ENCODE peak calls at places on chromosomes 12 and 14, in eight cellular contexts. One of them, this sample, is unnamed.

GRCh38 chr12:78120866-78121590 is 290.3 kb downstream of the NAV3 start:
- DNase-seq in lung: no peak
- DNase-seq in psoas muscle: no peak
- DNase-seq in OCI-LY7: peak; percentile 54
- DNase-seq in AG09309: no peak
- DNase-seq in GM12865: peak; percentile 39
- DNase-seq in thoracic aorta: no peak
- DNase-seq in effector memory CD4-positive, alpha-beta T cell: no peak
- DNase-seq in this sample: peak; percentile 69

GRCh38 chr12:44889162-44889561 is 13.0 kb upstream of the NELL2 start:
- DNase-seq in lung: no peak
- DNase-seq in psoas muscle: no peak
- DNase-seq in OCI-LY7: no peak
- DNase-seq in AG09309: no peak
- DNase-seq in GM12865: no peak
- DNase-seq in thoracic aorta: no peak
- DNase-seq in effector memory CD4-positive, alpha-beta T cell: no peak
- DNase-seq in this sample: no peak

GRCh38 chr14:94685681-94686485 is 73.7 kb downstream of the SERPINA3 start:
- DNase-seq in lung: no peak
- DNase-seq in psoas muscle: no peak
- DNase-seq in OCI-LY7: no peak
- DNase-seq in AG09309: no peak
- DNase-seq in GM12865: no peak
- DNase-seq in thoracic aorta: no peak
- DNase-seq in effector memory CD4-positive, alpha-beta T cell: no peak
- DNase-seq in this sample: no peak

GRCh38 chr14:103839569-103839968 is 7.8 kb downstream of the PPP1R13B start:
- DNase-seq in lung: no peak
- DNase-seq in psoas muscle: no peak
- DNase-seq in OCI-LY7: no peak
- DNase-seq in AG09309: no peak
- DNase-seq in GM12865: no peak
- DNase-seq in thoracic aorta: no peak
- DNase-seq in effector memory CD4-positive, alpha-beta T cell: no peak
- DNase-seq in this sample: no peak

GRCh38 chr12:123384318-123384993 is 524 bp downstream of the KMT5A start:
- DNase-seq in lung: no peak
- DNase-seq in psoas muscle: peak; percentile 59
- DNase-seq in OCI-LY7: peak; percentile 19
- DNase-seq in AG09309: no peak
- DNase-seq in GM12865: peak; percentile 38
- DNase-seq in thoracic aorta: no peak
- DNase-seq in effector memory CD4-positive, alpha-beta T cell: no peak
- DNase-seq in this sample: peak; percentile 32

GRCh38 chr14:57709909-57710308 is 156.0 kb downstream of the SLC35F4 start:
- DNase-seq in lung: no peak
- DNase-seq in psoas muscle: no peak
- DNase-seq in OCI-LY7: no peak
- DNase-seq in AG09309: no peak
- DNase-seq in GM12865: no peak
- DNase-seq in thoracic aorta: no peak
- DNase-seq in effector memory CD4-positive, alpha-beta T cell: no peak
- DNase-seq in this sample: no peak

GRCh38 chr12:52055781-52056711 is 4.8 kb downstream of the NR4A1 start:
- DNase-seq in lung: no peak
- DNase-seq in psoas muscle: no peak
- DNase-seq in OCI-LY7: no peak
- DNase-seq in AG09309: no peak
- DNase-seq in GM12865: no peak
- DNase-seq in thoracic aorta: no peak
- DNase-seq in effector memory CD4-positive, alpha-beta T cell: no peak
- DNase-seq in this sample: no peak

GRCh38 chr12:39401459-39401858 is 41.5 kb downstream of the KIF21A start:
- DNase-seq in lung: no peak
- DNase-seq in psoas muscle: no peak
- DNase-seq in OCI-LY7: no peak
- DNase-seq in AG09309: no peak
- DNase-seq in GM12865: no peak
- DNase-seq in thoracic aorta: no peak
- DNase-seq in effector memory CD4-positive, alpha-beta T cell: no peak
- DNase-seq in this sample: no peak

GRCh38 chr14:90630407-90630806 is 185.8 kb downstream of the TTC7B start:
- DNase-seq in lung: peak; percentile 63
- DNase-seq in psoas muscle: no peak
- DNase-seq in OCI-LY7: no peak
- DNase-seq in AG09309: no peak
- DNase-seq in GM12865: peak; percentile 11
- DNase-seq in thoracic aorta: no peak
- DNase-seq in effector memory CD4-positive, alpha-beta T cell: no peak
- DNase-seq in this sample: peak; percentile 38

GRCh38 chr12:46386877-46387629 is 14.5 kb upstream of the SLC38A2 start:
- DNase-seq in lung: no peak
- DNase-seq in psoas muscle: no peak
- DNase-seq in OCI-LY7: peak; percentile 74
- DNase-seq in AG09309: no peak
- DNase-seq in GM12865: peak; percentile 84
- DNase-seq in thoracic aorta: no peak
- DNase-seq in effector memory CD4-positive, alpha-beta T cell: no peak
- DNase-seq in this sample: no peak

GRCh38 chr12:93536766-93537515 is 35.5 kb upstream of the SOCS2 start:
- DNase-seq in lung: peak; percentile 4
- DNase-seq in psoas muscle: no peak
- DNase-seq in OCI-LY7: peak; percentile 73
- DNase-seq in AG09309: no peak
- DNase-seq in GM12865: peak; percentile 52
- DNase-seq in thoracic aorta: no peak
- DNase-seq in effector memory CD4-positive, alpha-beta T cell: no peak
- DNase-seq in this sample: no peak

GRCh38 chr12:111597731-111598636 is 1.1 kb downstream of the ATXN2 start:
- DNase-seq in lung: peak; percentile 51
- DNase-seq in psoas muscle: peak; percentile 69
- DNase-seq in OCI-LY7: peak; percentile 34
- DNase-seq in AG09309: no peak
- DNase-seq in GM12865: peak; percentile 44
- DNase-seq in thoracic aorta: no peak
- DNase-seq in effector memory CD4-positive, alpha-beta T cell: peak; percentile 5
- DNase-seq in this sample: peak; percentile 35

GRCh38 chr12:62654558-62655241 is 188.1 kb downstream of the MON2 start:
- DNase-seq in lung: no peak
- DNase-seq in psoas muscle: no peak
- DNase-seq in OCI-LY7: no peak
- DNase-seq in AG09309: no peak
- DNase-seq in GM12865: no peak
- DNase-seq in thoracic aorta: no peak
- DNase-seq in effector memory CD4-positive, alpha-beta T cell: no peak
- DNase-seq in this sample: no peak

GRCh38 chr14:26765301-26765700 is 167.5 kb upstream of the NOVA1 start:
- DNase-seq in lung: no peak
- DNase-seq in psoas muscle: no peak
- DNase-seq in OCI-LY7: no peak
- DNase-seq in AG09309: no peak
- DNase-seq in GM12865: no peak
- DNase-seq in thoracic aorta: no peak
- DNase-seq in effector memory CD4-positive, alpha-beta T cell: no peak
- DNase-seq in this sample: no peak

GRCh38 chr12:104250366-104251125 is 35.0 kb downstream of the TXNRD1 start:
- DNase-seq in lung: no peak
- DNase-seq in psoas muscle: no peak
- DNase-seq in OCI-LY7: no peak
- DNase-seq in AG09309: no peak
- DNase-seq in GM12865: no peak
- DNase-seq in thoracic aorta: no peak
- DNase-seq in effector memory CD4-positive, alpha-beta T cell: no peak
- DNase-seq in this sample: no peak

GRCh38 chr14:74938873-74939495 is 15.9 kb upstream of the RPS6KL1 start:
- DNase-seq in lung: no peak
- DNase-seq in psoas muscle: no peak
- DNase-seq in OCI-LY7: no peak
- DNase-seq in AG09309: no peak
- DNase-seq in GM12865: peak; percentile 59
- DNase-seq in thoracic aorta: no peak
- DNase-seq in effector memory CD4-positive, alpha-beta T cell: no peak
- DNase-seq in this sample: no peak

GRCh38 chr12:29425722-29426121 is 44.8 kb upstream of the ERGIC2 start:
- DNase-seq in lung: no peak
- DNase-seq in psoas muscle: no peak
- DNase-seq in OCI-LY7: no peak
- DNase-seq in AG09309: no peak
- DNase-seq in GM12865: no peak
- DNase-seq in thoracic aorta: no peak
- DNase-seq in effector memory CD4-positive, alpha-beta T cell: no peak
- DNase-seq in this sample: no peak

GRCh38 chr14:54219281-54220121 is 177.3 kb upstream of the CDKN3 start:
- DNase-seq in lung: no peak
- DNase-seq in psoas muscle: no peak
- DNase-seq in OCI-LY7: no peak
- DNase-seq in AG09309: no peak
- DNase-seq in GM12865: no peak
- DNase-seq in thoracic aorta: no peak
- DNase-seq in effector memory CD4-positive, alpha-beta T cell: no peak
- DNase-seq in this sample: no peak

GRCh38 chr12:80040075-80040738 is 59.1 kb upstream of the OTOGL start:
- DNase-seq in lung: no peak
- DNase-seq in psoas muscle: no peak
- DNase-seq in OCI-LY7: no peak
- DNase-seq in AG09309: peak; percentile 23
- DNase-seq in GM12865: peak; percentile 10
- DNase-seq in thoracic aorta: no peak
- DNase-seq in effector memory CD4-positive, alpha-beta T cell: no peak
- DNase-seq in this sample: peak; percentile 8

GRCh38 chr12:12804011-12804410 is 9.1 kb upstream of the DDX47 start:
- DNase-seq in lung: no peak
- DNase-seq in psoas muscle: no peak
- DNase-seq in OCI-LY7: no peak
- DNase-seq in AG09309: no peak
- DNase-seq in GM12865: peak; percentile 54
- DNase-seq in thoracic aorta: no peak
- DNase-seq in effector memory CD4-positive, alpha-beta T cell: no peak
- DNase-seq in this sample: peak; percentile 86

DNA sequence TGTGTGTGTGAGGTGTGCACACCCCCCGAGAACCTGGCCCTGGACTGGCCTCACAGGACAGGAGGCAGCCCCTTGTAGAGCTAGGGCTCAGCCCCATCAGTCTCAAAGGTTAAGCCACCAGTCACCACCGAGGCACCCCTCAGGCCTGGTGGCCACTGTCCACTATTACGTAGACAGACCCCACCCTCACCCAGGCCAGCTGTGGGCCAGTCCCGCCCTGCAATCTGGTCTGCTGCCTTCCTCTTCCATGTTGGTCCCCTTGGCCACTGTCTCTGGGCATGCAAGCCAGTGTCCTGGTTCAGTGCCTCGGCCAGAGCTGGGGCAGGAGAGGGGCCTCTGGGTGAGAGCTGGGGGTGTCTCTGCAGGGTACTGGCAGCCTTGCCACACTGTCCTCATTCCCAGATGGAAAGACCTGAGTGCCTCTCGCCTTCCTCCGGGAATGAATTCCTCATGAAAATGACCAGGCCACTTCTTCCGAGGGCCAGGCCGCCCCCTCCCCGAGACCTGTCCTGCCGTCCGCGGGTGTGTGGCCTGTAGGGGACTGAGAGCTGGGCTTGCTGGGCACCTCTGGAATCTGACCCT is 897 bp upstream of the TEX22 start:
- DNase-seq in lung: no peak
- DNase-seq in psoas muscle: peak; percentile 58
- DNase-seq in OCI-LY7: no peak
- DNase-seq in AG09309: no peak
- DNase-seq in GM12865: no peak
- DNase-seq in thoracic aorta: no peak
- DNase-seq in effector memory CD4-positive, alpha-beta T cell: no peak
- DNase-seq in this sample: no peak
- H3K4me3 ChIP-seq in lung: peak overlapping the region; percentile 10
- H3K4me3 ChIP-seq in psoas muscle: peak overlapping the region; percentile 98
- H3K4me3 ChIP-seq in OCI-LY7: peak overlapping the region; percentile 86
- H3K4me3 ChIP-seq in AG09309: no peak overlapping the region
- H3K4me3 ChIP-seq in GM12865: peak overlapping the region; percentile 64
- H3K4me3 ChIP-seq in thoracic aorta: peak overlapping the region; percentile 99
- H3K4me3 ChIP-seq in effector memory CD4-positive, alpha-beta T cell: peak overlapping the region; percentile 92
- H3K4me3 ChIP-seq in this sample: peak overlapping the region; percentile 66

GRCh38 chr14:85532981-85533820 is 3.3 kb downstream of the FLRT2 start:
- DNase-seq in lung: no peak
- DNase-seq in psoas muscle: peak; percentile 72
- DNase-seq in OCI-LY7: no peak
- DNase-seq in AG09309: no peak
- DNase-seq in GM12865: no peak
- DNase-seq in thoracic aorta: no peak
- DNase-seq in effector memory CD4-positive, alpha-beta T cell: no peak
- DNase-seq in this sample: peak; percentile 88
- H3K4me3 ChIP-seq in lung: peak overlapping the region; percentile 32
- H3K4me3 ChIP-seq in psoas muscle: peak overlapping the region; percentile 77
- H3K4me3 ChIP-seq in OCI-LY7: no peak overlapping the region
- H3K4me3 ChIP-seq in AG09309: peak overlapping the region; percentile 96
- H3K4me3 ChIP-seq in GM12865: no peak overlapping the region
- H3K4me3 ChIP-seq in thoracic aorta: peak overlapping the region; percentile 77
- H3K4me3 ChIP-seq in effector memory CD4-positive, alpha-beta T cell: no peak overlapping the region
- H3K4me3 ChIP-seq in this sample: peak overlapping the region; percentile 88

GRCh38 chr12:4172999-4173398 is 100.6 kb upstream of the CCND2 start:
- DNase-seq in lung: no peak
- DNase-seq in psoas muscle: no peak
- DNase-seq in OCI-LY7: no peak
- DNase-seq in AG09309: no peak
- DNase-seq in GM12865: no peak
- DNase-seq in thoracic aorta: no peak
- DNase-seq in effector memory CD4-positive, alpha-beta T cell: no peak
- DNase-seq in this sample: no peak

GRCh38 chr12:4168041-4168440 is 105.5 kb upstream of the CCND2 start:
- DNase-seq in lung: no peak
- DNase-seq in psoas muscle: no peak
- DNase-seq in OCI-LY7: no peak
- DNase-seq in AG09309: no peak
- DNase-seq in GM12865: no peak
- DNase-seq in thoracic aorta: no peak
- DNase-seq in effector memory CD4-positive, alpha-beta T cell: no peak
- DNase-seq in this sample: no peak

GRCh38 chr12:4169959-4170358 is 103.6 kb upstream of the CCND2 start:
- DNase-seq in lung: no peak
- DNase-seq in psoas muscle: no peak
- DNase-seq in OCI-LY7: no peak
- DNase-seq in AG09309: no peak
- DNase-seq in GM12865: peak; percentile 61
- DNase-seq in thoracic aorta: no peak
- DNase-seq in effector memory CD4-positive, alpha-beta T cell: no peak
- DNase-seq in this sample: no peak

GRCh38 chr12:4171742-4172141 is 101.8 kb upstream of the CCND2 start:
- DNase-seq in lung: no peak
- DNase-seq in psoas muscle: no peak
- DNase-seq in OCI-LY7: no peak
- DNase-seq in AG09309: no peak
- DNase-seq in GM12865: no peak
- DNase-seq in thoracic aorta: no peak
- DNase-seq in effector memory CD4-positive, alpha-beta T cell: no peak
- DNase-seq in this sample: no peak

GRCh38 chr12:4169522-4169921 is 104.0 kb upstream of the CCND2 start:
- DNase-seq in lung: no peak
- DNase-seq in psoas muscle: no peak
- DNase-seq in OCI-LY7: no peak
- DNase-seq in AG09309: no peak
- DNase-seq in GM12865: peak; percentile 70
- DNase-seq in thoracic aorta: no peak
- DNase-seq in effector memory CD4-positive, alpha-beta T cell: no peak
- DNase-seq in this sample: no peak
- H3K4me3 ChIP-seq in lung: no peak overlapping the region
- H3K4me3 ChIP-seq in psoas muscle: no peak overlapping the region
- H3K4me3 ChIP-seq in OCI-LY7: no peak overlapping the region
- H3K4me3 ChIP-seq in AG09309: no peak overlapping the region
- H3K4me3 ChIP-seq in GM12865: peak overlapping the region; percentile 0
- H3K4me3 ChIP-seq in thoracic aorta: no peak overlapping the region
- H3K4me3 ChIP-seq in effector memory CD4-positive, alpha-beta T cell: no peak overlapping the region
- H3K4me3 ChIP-seq in this sample: no peak overlapping the region

GRCh38 chr14:22536853-22537338 is 52.1 kb downstream of the DAD1 start:
- DNase-seq in lung: peak; percentile 74
- DNase-seq in psoas muscle: peak; percentile 60
- DNase-seq in OCI-LY7: no peak
- DNase-seq in AG09309: peak; percentile 69
- DNase-seq in GM12865: peak; percentile 96
- DNase-seq in thoracic aorta: peak; percentile 83
- DNase-seq in effector memory CD4-positive, alpha-beta T cell: peak; percentile 69
- DNase-seq in this sample: peak; percentile 99
- H3K4me3 ChIP-seq in lung: no peak overlapping the region
- H3K4me3 ChIP-seq in psoas muscle: no peak overlapping the region
- H3K4me3 ChIP-seq in OCI-LY7: no peak overlapping the region
- H3K4me3 ChIP-seq in AG09309: no peak overlapping the region
- H3K4me3 ChIP-seq in GM12865: peak overlapping the region; percentile 56
- H3K4me3 ChIP-seq in thoracic aorta: no peak overlapping the region
- H3K4me3 ChIP-seq in effector memory CD4-positive, alpha-beta T cell: peak overlapping the region; percentile 28
- H3K4me3 ChIP-seq in this sample: no peak overlapping the region